ENCODE peak calls at places on chromosomes 16 and 17, in nine cellular contexts. M is GM23338; L is HFF-Myc; Z is CD8-positive, alpha-beta T cell; T is mucosa of descending colon; G is cardiac muscle cell; O is sigmoid colon; Y is right atrium auricular region; C is NB4. H is an unnamed sample.
A peak's percentile ranks its signal among the peaks of the same experiment; 100 is the strongest.

GRCh38 chr16:22424161-22424937 is 49.9 kb upstream of the CDR2 start:
- DNase-seq in M (no peak), L (no peak), Z (no peak), T (peak; percentile 12), G (no peak), O (peak; percentile 91), Y (peak; percentile 68), C (no peak), H (no peak)

GRCh38 chr16:77383606-77384187 is 51.1 kb downstream of the ADAMTS18 start:
- DNase-seq in M (no peak), L (no peak), Z (no peak), T (no peak), G (no peak), O (no peak), Y (no peak), C (no peak), H (no peak)

GRCh38 chr16:26269663-26270062 is 577.9 kb downstream of the HS3ST4 start:
- DNase-seq in M (no peak), L (no peak), Z (no peak), T (no peak), G (no peak), O (no peak), Y (no peak), C (peak; percentile 9), H (no peak)

GRCh38 chr16:4752351-4753100 is 14.4 kb downstream of the ZNF500 start:
- DNase-seq in M (no peak), L (no peak), Z (no peak), T (no peak), G (no peak), O (no peak), Y (no peak), C (no peak), H (no peak)

GRCh38 chr17:8304181-8304910 is 5.7 kb upstream of the ARHGEF15 start:
- DNase-seq in M (peak; percentile 34), L (no peak), Z (no peak), T (no peak), G (no peak), O (no peak), Y (no peak), C (no peak), H (no peak)

GRCh38 chr16:11233727-11234376 is 22.2 kb downstream of the SOCS1 start:
- DNase-seq in M (peak; percentile 64), L (no peak), Z (no peak), T (no peak), G (no peak), O (no peak), Y (no peak), C (peak; percentile 51), H (no peak)

GRCh38 chr17:77498056-77498785 is 357.5 kb downstream of the SEC14L1 start:
- DNase-seq in M (no peak), L (no peak), Z (no peak), T (no peak), G (no peak), O (peak; percentile 61), Y (no peak), C (no peak), H (no peak)

GRCh38 chr16:31033709-31034492 is 543 bp downstream of the STX4 start:
- DNase-seq in M (peak; percentile 94), L (peak; percentile 39), Z (peak; percentile 82), T (peak; percentile 96), G (peak; percentile 88), O (peak; percentile 96), Y (peak; percentile 94), C (peak; percentile 78), H (peak; percentile 93)

GRCh38 chr16:31181102-31181830 is 1.3 kb downstream of the FUS start:
- DNase-seq in M (no peak), L (no peak), Z (no peak), T (peak; percentile 40), G (no peak), O (peak; percentile 70), Y (peak; percentile 63), C (peak; percentile 62), H (no peak)

GRCh38 chr17:59361386-59361785 is 29.9 kb downstream of the YPEL2 start:
- DNase-seq in M (no peak), L (no peak), Z (no peak), T (no peak), G (no peak), O (no peak), Y (no peak), C (peak; percentile 25), H (no peak)

GRCh38 chr17:17053446-17054379 is 11.5 kb downstream of the MPRIP start:
- DNase-seq in M (no peak), L (no peak), Z (no peak), T (no peak), G (no peak), O (peak; percentile 53), Y (no peak), C (no peak), H (no peak)

GRCh38 chr17:11330871-11331270 is 89.9 kb downstream of the SHISA6 start:
- DNase-seq in M (no peak), L (no peak), Z (no peak), T (no peak), G (peak; percentile 15), O (no peak), Y (no peak), C (no peak), H (no peak)

GRCh38 chr17:19753049-19753444 is 4.9 kb upstream of the ALDH3A1 start:
- DNase-seq in M (no peak), L (peak; percentile 16), Z (no peak), T (peak; percentile 53), G (no peak), O (peak; percentile 90), Y (no peak), C (peak; percentile 67), H (peak; percentile 75)

GRCh38 chr16:56747486-56748045 is 17.6 kb downstream of the NUP93 start:
- DNase-seq in M (peak; percentile 83), L (no peak), Z (no peak), T (no peak), G (peak; percentile 27), O (no peak), Y (no peak), C (no peak), H (no peak)

GRCh38 chr16:56744996-56745640 is 15.2 kb downstream of the NUP93 start:
- DNase-seq in M (peak; percentile 76), L (no peak), Z (no peak), T (no peak), G (peak; percentile 90), O (no peak), Y (no peak), C (no peak), H (no peak)

GRCh38 chr16:56741399-56741798 is 11.5 kb downstream of the NUP93 start:
- DNase-seq in M (no peak), L (no peak), Z (no peak), T (no peak), G (no peak), O (no peak), Y (no peak), C (no peak), H (no peak)

GRCh38 chr16:56742030-56742984 is 12.4 kb downstream of the NUP93 start:
- DNase-seq in M (no peak), L (peak; percentile 53), Z (no peak), T (no peak), G (no peak), O (no peak), Y (no peak), C (no peak), H (no peak)

GRCh38 chr16:56743840-56744239 is 13.9 kb downstream of the NUP93 start:
- DNase-seq in M (peak; percentile 57), L (peak; percentile 35), Z (no peak), T (no peak), G (peak; percentile 59), O (no peak), Y (peak; percentile 64), C (no peak), H (no peak)
- TF ChIP-seq CTCF in M (no peak), L (no peak), Z (no peak), T (no peak), G (no peak), O (no peak), Y (peak; percentile 23), C (no peak), H (no peak)

DNA sequence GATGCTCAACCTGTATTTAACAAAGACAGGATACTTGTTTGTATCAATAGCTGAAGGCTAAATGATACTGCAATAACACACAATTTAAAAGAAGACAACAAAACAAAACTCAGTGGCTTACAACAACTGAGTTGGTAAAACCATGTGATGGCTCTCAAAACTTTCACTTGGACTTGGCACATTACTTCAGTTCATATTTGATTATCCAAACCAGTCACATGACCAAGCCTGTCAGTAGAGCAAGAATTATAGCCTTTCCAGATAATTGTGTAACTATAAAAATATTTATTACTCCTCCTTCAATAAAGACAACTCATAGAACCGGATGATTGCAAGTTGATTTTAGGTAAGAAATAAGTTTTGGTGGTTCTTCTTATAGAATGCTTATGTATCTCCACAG is 56.8 kb downstream of the NQO1 start:
- DNase-seq in M (no peak), L (no peak), Z (no peak), T (no peak), G (no peak), O (no peak), Y (no peak), C (no peak), H (no peak)
- H3K4me3 ChIP-seq in M (no peak overlapping the region), L (no peak overlapping the region), Z (no peak overlapping the region), T (no peak overlapping the region), G (no peak overlapping the region), O (no peak overlapping the region), Y (no peak overlapping the region), C (no peak overlapping the region), H (no peak overlapping the region)

GRCh38 chr17:49218941-49219913 is 8.7 kb downstream of the ABI3 start:
- DNase-seq in M (peak; percentile 64), L (no peak), Z (no peak), T (peak; percentile 51), G (no peak), O (no peak), Y (no peak), C (peak; percentile 74), H (no peak)
- TF ChIP-seq CTCF in M (peak; percentile 68), L (peak; percentile 11), Z (peak; percentile 23), T (no peak), G (peak; percentile 16), O (no peak), Y (peak; percentile 29), C (no peak), H (no peak)

GRCh38 chr16:46883353-46883689 is 841 bp upstream of the GPT2 start:
- DNase-seq in M (no peak), L (no peak), Z (no peak), T (peak; percentile 16), G (no peak), O (no peak), Y (no peak), C (no peak), H (no peak)
- H3K4me3 ChIP-seq in M (peak overlapping the region; percentile 98), L (peak overlapping the region; percentile 67), Z (peak overlapping the region; percentile 70), T (peak overlapping the region; percentile 45), G (peak overlapping the region; percentile 66), O (peak overlapping the region; percentile 87), Y (peak overlapping the region; percentile 83), C (peak overlapping the region; percentile 62), H (peak overlapping the region; percentile 90)

DNA sequence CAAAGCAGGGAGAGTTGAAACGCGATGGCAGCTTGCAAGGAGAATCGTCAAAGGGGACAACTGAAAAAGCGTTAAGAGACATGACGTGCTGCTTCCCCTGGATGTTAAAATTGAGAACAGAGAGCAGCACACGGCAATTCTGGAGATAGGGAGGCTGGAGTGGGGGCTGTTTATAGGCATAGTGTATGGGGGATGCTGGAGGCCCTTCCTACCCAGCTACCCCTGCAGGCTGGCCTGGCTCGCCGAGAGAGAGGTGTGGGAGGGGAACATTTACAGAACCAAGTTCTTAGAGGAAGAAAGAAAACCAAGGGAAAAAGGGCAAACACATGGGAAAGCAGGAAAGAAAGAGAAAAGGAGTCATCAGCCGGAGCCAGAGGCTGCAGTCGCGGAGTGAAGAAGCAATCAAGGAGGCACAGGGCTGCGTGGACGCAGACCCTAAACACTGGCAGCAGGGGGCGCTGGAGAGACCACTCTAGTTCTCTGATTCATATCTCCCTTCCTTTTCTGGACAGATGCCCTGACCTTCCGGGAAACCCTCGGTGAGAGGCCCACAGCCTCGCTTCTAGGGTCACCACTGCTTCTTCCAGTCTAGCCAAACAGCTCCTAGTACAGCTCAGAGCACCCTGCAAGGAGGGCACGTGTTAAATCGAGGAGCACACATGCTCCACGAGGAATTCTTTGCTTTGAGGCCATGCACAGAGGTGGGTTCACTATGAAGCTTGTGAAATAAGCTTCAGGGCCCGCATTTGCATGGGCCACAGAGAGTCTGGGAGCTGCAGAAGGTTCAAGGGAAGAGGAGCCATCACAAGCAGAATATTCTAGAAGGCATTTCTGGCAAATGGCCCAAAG is 55.6 kb downstream of the MYH13 start:
- DNase-seq in M (peak; percentile 80), L (peak; percentile 59), Z (no peak), T (peak; percentile 88), G (peak; percentile 64), O (peak; percentile 84), Y (peak; percentile 79), C (peak; percentile 68), H (peak; percentile 52)
- TF ChIP-seq CTCF in M (peak; percentile 73), L (peak; percentile 87), Z (peak; percentile 71), T (peak; percentile 58), G (peak; percentile 71), O (no peak), Y (peak; percentile 62), C (peak; percentile 84), H (peak; percentile 75)

H was measured in dorsolateral prefrontal cortex.